ENCODE peak calls at places on chromosome 11, in nine cellular contexts. One of them, this sample, is unnamed. For H3K9me3, the result is how much of the 10 kb centered on the place peaks cover.

GRCh38 chr11:123386746-123387510 is 43.1 kb upstream of the GRAMD1B start:
- DNase-seq in tibial artery: no peak
- DNase-seq in A549: no peak
- DNase-seq in adrenal gland: no peak
- DNase-seq in PC-3: no peak
- DNase-seq in fibroblast of lung: no peak
- DNase-seq in neural progenitor cell: no peak
- DNase-seq in cardiac muscle cell: no peak
- DNase-seq in heart right ventricle: no peak
- DNase-seq in this sample: no peak

GRCh38 chr11:10742460-10743208 is 8.4 kb upstream of the CTR9 start:
- DNase-seq in tibial artery: no peak
- DNase-seq in A549: no peak
- DNase-seq in adrenal gland: peak
- DNase-seq in PC-3: peak
- DNase-seq in fibroblast of lung: peak
- DNase-seq in neural progenitor cell: no peak
- DNase-seq in cardiac muscle cell: peak
- DNase-seq in heart right ventricle: no peak
- DNase-seq in this sample: peak

GRCh38 chr11:7281083-7281482 is 29.4 kb downstream of the SYT9 start:
- DNase-seq in tibial artery: no peak
- DNase-seq in A549: no peak
- DNase-seq in adrenal gland: no peak
- DNase-seq in PC-3: peak
- DNase-seq in fibroblast of lung: no peak
- DNase-seq in neural progenitor cell: no peak
- DNase-seq in cardiac muscle cell: no peak
- DNase-seq in heart right ventricle: no peak
- DNase-seq in this sample: no peak

GRCh38 chr11:35714882-35715612 is 52.5 kb downstream of the TRIM44 start:
- DNase-seq in tibial artery: no peak
- DNase-seq in A549: no peak
- DNase-seq in adrenal gland: no peak
- DNase-seq in PC-3: peak
- DNase-seq in fibroblast of lung: peak
- DNase-seq in neural progenitor cell: no peak
- DNase-seq in cardiac muscle cell: peak
- DNase-seq in heart right ventricle: no peak
- DNase-seq in this sample: no peak

GRCh38 chr11:114447892-114448291 is 8.6 kb downstream of the REXO2 start:
- DNase-seq in tibial artery: no peak
- DNase-seq in A549: no peak
- DNase-seq in adrenal gland: no peak
- DNase-seq in PC-3: no peak
- DNase-seq in fibroblast of lung: peak
- DNase-seq in neural progenitor cell: no peak
- DNase-seq in cardiac muscle cell: peak
- DNase-seq in heart right ventricle: no peak
- DNase-seq in this sample: no peak

GRCh38 chr11:104704888-104705287 is 193.4 kb downstream of the CASP12 start:
- DNase-seq in tibial artery: no peak
- DNase-seq in A549: no peak
- DNase-seq in adrenal gland: no peak
- DNase-seq in PC-3: no peak
- DNase-seq in fibroblast of lung: no peak
- DNase-seq in neural progenitor cell: no peak
- DNase-seq in cardiac muscle cell: no peak
- DNase-seq in heart right ventricle: no peak
- DNase-seq in this sample: no peak

GRCh38 chr11:44446341-44446712 is 119.1 kb upstream of the CD82 start:
- DNase-seq in tibial artery: no peak
- DNase-seq in A549: peak
- DNase-seq in adrenal gland: no peak
- DNase-seq in PC-3: no peak
- DNase-seq in fibroblast of lung: no peak
- DNase-seq in neural progenitor cell: no peak
- DNase-seq in cardiac muscle cell: no peak
- DNase-seq in heart right ventricle: no peak
- DNase-seq in this sample: no peak

GRCh38 chr11:61069427-61069826 is 32.9 kb upstream of the CD5 start:
- DNase-seq in tibial artery: no peak
- DNase-seq in A549: no peak
- DNase-seq in adrenal gland: no peak
- DNase-seq in PC-3: no peak
- DNase-seq in fibroblast of lung: no peak
- DNase-seq in neural progenitor cell: no peak
- DNase-seq in cardiac muscle cell: no peak
- DNase-seq in heart right ventricle: no peak
- DNase-seq in this sample: no peak

GRCh38 chr11:93694109-93694508 is 32.6 kb downstream of the CEP295 start:
- DNase-seq in tibial artery: no peak
- DNase-seq in A549: peak
- DNase-seq in adrenal gland: no peak
- DNase-seq in PC-3: peak
- DNase-seq in fibroblast of lung: peak
- DNase-seq in neural progenitor cell: no peak
- DNase-seq in cardiac muscle cell: peak
- DNase-seq in heart right ventricle: no peak
- DNase-seq in this sample: no peak

GRCh38 chr11:65184146-65184545 is 2.4 kb downstream of the CAPN1 start:
- DNase-seq in tibial artery: no peak
- DNase-seq in A549: no peak
- DNase-seq in adrenal gland: peak
- DNase-seq in PC-3: no peak
- DNase-seq in fibroblast of lung: no peak
- DNase-seq in neural progenitor cell: peak
- DNase-seq in cardiac muscle cell: no peak
- DNase-seq in heart right ventricle: no peak
- DNase-seq in this sample: no peak

GRCh38 chr11:73271936-73272679 is at the start of gene P2RY6:
- DNase-seq in tibial artery: peak
- DNase-seq in A549: peak
- DNase-seq in adrenal gland: peak
- DNase-seq in PC-3: peak
- DNase-seq in fibroblast of lung: peak
- DNase-seq in neural progenitor cell: no peak
- DNase-seq in cardiac muscle cell: peak
- DNase-seq in heart right ventricle: no peak
- DNase-seq in this sample: no peak

GRCh38 chr11:66082936-66083698 is 13.0 kb downstream of the PACS1 start:
- DNase-seq in tibial artery: no peak
- DNase-seq in A549: no peak
- DNase-seq in adrenal gland: no peak
- DNase-seq in PC-3: peak
- DNase-seq in fibroblast of lung: no peak
- DNase-seq in neural progenitor cell: no peak
- DNase-seq in cardiac muscle cell: peak
- DNase-seq in heart right ventricle: no peak
- DNase-seq in this sample: no peak

DNA sequence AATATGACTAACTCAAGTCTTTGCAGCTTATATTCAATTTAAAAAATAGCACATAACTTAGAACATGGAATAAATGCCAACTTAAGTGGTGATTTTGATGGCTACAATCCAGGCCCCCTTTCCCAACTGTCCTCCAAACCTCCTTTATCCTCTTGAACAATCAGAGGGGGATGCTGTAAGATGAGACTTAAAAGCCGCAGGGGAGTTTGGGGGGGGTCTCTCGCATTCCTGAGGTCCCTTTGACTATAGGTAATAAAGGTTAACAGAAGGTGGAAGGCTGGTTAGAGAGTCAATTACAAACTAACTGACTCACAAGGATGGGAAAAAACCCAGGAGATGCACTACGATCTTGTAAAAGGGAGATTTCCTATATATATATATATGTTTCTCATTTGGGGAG is 101.8 kb downstream of the KIRREL3 start:
- DNase-seq in tibial artery: no peak
- DNase-seq in A549: no peak
- DNase-seq in adrenal gland: no peak
- DNase-seq in PC-3: no peak
- DNase-seq in fibroblast of lung: no peak
- DNase-seq in neural progenitor cell: peak
- DNase-seq in cardiac muscle cell: no peak
- DNase-seq in heart right ventricle: no peak
- DNase-seq in this sample: no peak
- H3K9me3 ChIP-seq in tibial artery: under half
- H3K9me3 ChIP-seq in A549: under half
- H3K9me3 ChIP-seq in adrenal gland: under half
- H3K9me3 ChIP-seq in PC-3: under half
- H3K9me3 ChIP-seq in fibroblast of lung: under half
- H3K9me3 ChIP-seq in neural progenitor cell: under half
- H3K9me3 ChIP-seq in cardiac muscle cell: under half
- H3K9me3 ChIP-seq in heart right ventricle: under half
- H3K9me3 ChIP-seq in this sample: under half

GRCh38 chr11:62437616-62438015 is 18.8 kb downstream of the SCGB1A1 start:
- DNase-seq in tibial artery: no peak
- DNase-seq in A549: no peak
- DNase-seq in adrenal gland: no peak
- DNase-seq in PC-3: no peak
- DNase-seq in fibroblast of lung: no peak
- DNase-seq in neural progenitor cell: no peak
- DNase-seq in cardiac muscle cell: no peak
- DNase-seq in heart right ventricle: no peak
- DNase-seq in this sample: no peak

GRCh38 chr11:62438641-62439040 is 19.8 kb downstream of the SCGB1A1 start:
- DNase-seq in tibial artery: no peak
- DNase-seq in A549: no peak
- DNase-seq in adrenal gland: no peak
- DNase-seq in PC-3: no peak
- DNase-seq in fibroblast of lung: no peak
- DNase-seq in neural progenitor cell: no peak
- DNase-seq in cardiac muscle cell: no peak
- DNase-seq in heart right ventricle: no peak
- DNase-seq in this sample: no peak

GRCh38 chr11:62435741-62436485 is 17.1 kb downstream of the SCGB1A1 start:
- DNase-seq in tibial artery: no peak
- DNase-seq in A549: no peak
- DNase-seq in adrenal gland: no peak
- DNase-seq in PC-3: no peak
- DNase-seq in fibroblast of lung: no peak
- DNase-seq in neural progenitor cell: no peak
- DNase-seq in cardiac muscle cell: no peak
- DNase-seq in heart right ventricle: no peak
- DNase-seq in this sample: no peak

GRCh38 chr11:62443390-62444201 is 24.8 kb downstream of the SCGB1A1 start:
- DNase-seq in tibial artery: peak
- DNase-seq in A549: no peak
- DNase-seq in adrenal gland: no peak
- DNase-seq in PC-3: no peak
- DNase-seq in fibroblast of lung: no peak
- DNase-seq in neural progenitor cell: no peak
- DNase-seq in cardiac muscle cell: peak
- DNase-seq in heart right ventricle: peak
- DNase-seq in this sample: no peak

GRCh38 chr11:62439785-62440602 is 21.2 kb downstream of the SCGB1A1 start:
- DNase-seq in tibial artery: peak
- DNase-seq in A549: no peak
- DNase-seq in adrenal gland: peak
- DNase-seq in PC-3: peak
- DNase-seq in fibroblast of lung: peak
- DNase-seq in neural progenitor cell: no peak
- DNase-seq in cardiac muscle cell: peak
- DNase-seq in heart right ventricle: peak
- DNase-seq in this sample: no peak
- TF ChIP-seq CTCF in tibial artery: no peak
- TF ChIP-seq CTCF in A549: no peak
- TF ChIP-seq CTCF in adrenal gland: no peak
- TF ChIP-seq CTCF in PC-3: peak
- TF ChIP-seq CTCF in fibroblast of lung: no peak
- TF ChIP-seq CTCF in neural progenitor cell: no peak
- TF ChIP-seq CTCF in cardiac muscle cell: no peak
- TF ChIP-seq CTCF in heart right ventricle: peak
- TF ChIP-seq CTCF in this sample: no peak

DNA sequence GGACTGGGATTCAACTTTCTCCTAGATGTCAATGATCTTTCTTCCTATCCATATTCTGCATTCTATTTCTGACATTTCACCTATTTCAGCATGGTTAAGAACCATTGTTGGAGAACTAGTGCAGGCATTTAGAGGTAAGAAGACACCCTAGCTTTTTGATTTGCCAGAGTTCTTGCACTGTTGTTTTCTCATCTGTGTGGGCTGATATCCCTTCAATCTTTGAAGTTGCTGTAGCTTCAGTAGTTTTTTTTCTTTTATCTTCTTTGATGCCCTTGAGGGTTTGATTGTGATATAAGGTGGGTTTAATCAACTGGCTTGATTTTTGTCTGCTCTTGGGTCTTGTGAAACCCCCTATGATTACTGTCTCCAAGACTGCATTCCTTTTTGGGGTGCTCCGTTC is 502.1 kb downstream of the ETS1 start:
- DNase-seq in tibial artery: no peak
- DNase-seq in A549: no peak
- DNase-seq in adrenal gland: no peak
- DNase-seq in PC-3: no peak
- DNase-seq in fibroblast of lung: no peak
- DNase-seq in neural progenitor cell: no peak
- DNase-seq in cardiac muscle cell: no peak
- DNase-seq in heart right ventricle: no peak
- DNase-seq in this sample: no peak
- H3K9me3 ChIP-seq in tibial artery: under half
- H3K9me3 ChIP-seq in A549: under half
- H3K9me3 ChIP-seq in adrenal gland: under half
- H3K9me3 ChIP-seq in PC-3: under half
- H3K9me3 ChIP-seq in fibroblast of lung: under half
- H3K9me3 ChIP-seq in neural progenitor cell: under half
- H3K9me3 ChIP-seq in cardiac muscle cell: under half
- H3K9me3 ChIP-seq in heart right ventricle: under half
- H3K9me3 ChIP-seq in this sample: under half

GRCh38 chr11:86873573-86874083 is 73.3 kb downstream of the PRSS23 start:
- DNase-seq in tibial artery: no peak
- DNase-seq in A549: no peak
- DNase-seq in adrenal gland: no peak
- DNase-seq in PC-3: no peak
- DNase-seq in fibroblast of lung: no peak
- DNase-seq in neural progenitor cell: no peak
- DNase-seq in cardiac muscle cell: peak
- DNase-seq in heart right ventricle: no peak
- DNase-seq in this sample: no peak

GRCh38 chr11:86865436-86865835 is 65.1 kb downstream of the PRSS23 start:
- DNase-seq in tibial artery: no peak
- DNase-seq in A549: no peak
- DNase-seq in adrenal gland: no peak
- DNase-seq in PC-3: no peak
- DNase-seq in fibroblast of lung: no peak
- DNase-seq in neural progenitor cell: no peak
- DNase-seq in cardiac muscle cell: no peak
- DNase-seq in heart right ventricle: no peak
- DNase-seq in this sample: no peak

GRCh38 chr11:86869966-86870570 is 69.7 kb downstream of the PRSS23 start:
- DNase-seq in tibial artery: peak
- DNase-seq in A549: peak
- DNase-seq in adrenal gland: peak
- DNase-seq in PC-3: peak
- DNase-seq in fibroblast of lung: peak
- DNase-seq in neural progenitor cell: peak
- DNase-seq in cardiac muscle cell: peak
- DNase-seq in heart right ventricle: peak
- DNase-seq in this sample: peak

GRCh38 chr11:86874314-86875056 is 74.1 kb downstream of the PRSS23 start:
- DNase-seq in tibial artery: no peak
- DNase-seq in A549: no peak
- DNase-seq in adrenal gland: no peak
- DNase-seq in PC-3: no peak
- DNase-seq in fibroblast of lung: no peak
- DNase-seq in neural progenitor cell: no peak
- DNase-seq in cardiac muscle cell: no peak
- DNase-seq in heart right ventricle: no peak
- DNase-seq in this sample: no peak

GRCh38 chr11:86869531-86869930 is 69.2 kb downstream of the PRSS23 start:
- DNase-seq in tibial artery: no peak
- DNase-seq in A549: no peak
- DNase-seq in adrenal gland: no peak
- DNase-seq in PC-3: no peak
- DNase-seq in fibroblast of lung: no peak
- DNase-seq in neural progenitor cell: no peak
- DNase-seq in cardiac muscle cell: no peak
- DNase-seq in heart right ventricle: no peak
- DNase-seq in this sample: no peak
- TF ChIP-seq CTCF in tibial artery: no peak
- TF ChIP-seq CTCF in A549: no peak
- TF ChIP-seq CTCF in adrenal gland: no peak
- TF ChIP-seq CTCF in PC-3: no peak
- TF ChIP-seq CTCF in fibroblast of lung: peak
- TF ChIP-seq CTCF in neural progenitor cell: no peak
- TF ChIP-seq CTCF in cardiac muscle cell: no peak
- TF ChIP-seq CTCF in heart right ventricle: no peak
- TF ChIP-seq CTCF in this sample: no peak

This sample was measured in CD4-positive, alpha-beta T cell.